ENCODE peak calls at places on chromosomes 16 and 17, in nine cellular contexts. W, V, L, D, Z, I, Q, Y and X are unnamed samples.

GRCh38 chr16:19589771-19590302 is 34.3 kb downstream of the VPS35L start:
- DNase-seq in W (no peak), V (no peak), L (no peak), D (no peak), Z (peak), I (no peak), Q (peak), Y (peak), X (no peak)

GRCh38 chr16:57759541-57760356 is 24.2 kb downstream of the KATNB1 start:
- DNase-seq in W (no peak), V (no peak), L (no peak), D (no peak), Z (no peak), I (no peak), Q (no peak), Y (no peak), X (no peak)

GRCh38 chr16:27441276-27441675 is 39.3 kb downstream of the IL21R start:
- DNase-seq in W (no peak), V (no peak), L (no peak), D (no peak), Z (no peak), I (peak), Q (no peak), Y (no peak), X (no peak)

GRCh38 chr17:60802377-60802776 is 124.7 kb downstream of the BCAS3 start:
- DNase-seq in W (no peak), V (no peak), L (no peak), D (no peak), Z (no peak), I (no peak), Q (no peak), Y (no peak), X (no peak)

GRCh38 chr16:75121949-75122568 is 5.5 kb upstream of the LDHD start:
- DNase-seq in W (no peak), V (no peak), L (no peak), D (no peak), Z (no peak), I (no peak), Q (no peak), Y (no peak), X (no peak)

GRCh38 chr17:21215935-21216334 is 2.0 kb upstream of the TMEM11 start:
- DNase-seq in W (no peak), V (no peak), L (no peak), D (no peak), Z (no peak), I (no peak), Q (no peak), Y (no peak), X (no peak)

GRCh38 chr16:12758031-12758669 is 45.5 kb downstream of the CPPED1 start:
- DNase-seq in W (no peak), V (no peak), L (peak), D (no peak), Z (no peak), I (no peak), Q (no peak), Y (no peak), X (no peak)

GRCh38 chr17:80998388-80999223 is 7.0 kb downstream of the CHMP6 start:
- DNase-seq in W (no peak), V (no peak), L (no peak), D (no peak), Z (no peak), I (no peak), Q (no peak), Y (no peak), X (no peak)

GRCh38 chr16:4537376-4538066 is 1.1 kb downstream of the CDIP1 start:
- DNase-seq in W (no peak), V (no peak), L (no peak), D (peak), Z (no peak), I (peak), Q (no peak), Y (no peak), X (no peak)

GRCh38 chr16:52964290-52964689 is 88.4 kb downstream of the CHD9NB start:
- DNase-seq in W (no peak), V (peak), L (peak), D (no peak), Z (no peak), I (no peak), Q (no peak), Y (no peak), X (no peak)

GRCh38 chr16:13245713-13246377 is 344.4 kb downstream of the SHISA9 start:
- DNase-seq in W (no peak), V (no peak), L (no peak), D (no peak), Z (no peak), I (no peak), Q (no peak), Y (no peak), X (no peak)

GRCh38 chr17:56681561-56682266 is 88.2 kb downstream of the NOG start:
- DNase-seq in W (no peak), V (no peak), L (peak), D (no peak), Z (peak), I (no peak), Q (no peak), Y (peak), X (peak)

GRCh38 chr17:76265624-76266243 is 586 bp downstream of the UBALD2 start:
- DNase-seq in W (peak), V (peak), L (no peak), D (peak), Z (no peak), I (peak), Q (peak), Y (no peak), X (no peak)

GRCh38 chr16:27526169-27526568 is 23.5 kb downstream of the GTF3C1 start:
- DNase-seq in W (no peak), V (no peak), L (no peak), D (peak), Z (no peak), I (no peak), Q (peak), Y (no peak), X (no peak)

GRCh38 chr17:81460856-81461460 is 51.6 kb downstream of the ACTG1 start:
- DNase-seq in W (no peak), V (no peak), L (no peak), D (peak), Z (no peak), I (no peak), Q (no peak), Y (no peak), X (no peak)

GRCh38 chr16:53219795-53220194 is 165.0 kb downstream of the CHD9 start:
- DNase-seq in W (no peak), V (no peak), L (no peak), D (no peak), Z (no peak), I (no peak), Q (peak), Y (no peak), X (no peak)

GRCh38 chr17:27760069-27760885 is 40.1 kb downstream of the NOS2 start:
- DNase-seq in W (peak), V (peak), L (no peak), D (peak), Z (no peak), I (peak), Q (peak), Y (no peak), X (no peak)

GRCh38 chr17:47864791-47865216 is 13.8 kb upstream of the SP6 start:
- DNase-seq in W (no peak), V (no peak), L (no peak), D (no peak), Z (no peak), I (no peak), Q (no peak), Y (no peak), X (no peak)

GRCh38 chr16:74825941-74826340 is 51.3 kb upstream of the FA2H start:
- DNase-seq in W (no peak), V (no peak), L (no peak), D (no peak), Z (no peak), I (no peak), Q (no peak), Y (no peak), X (no peak)

GRCh38 chr17:51270675-51271074 is 10.3 kb downstream of the UTP18 start:
- DNase-seq in W (no peak), V (no peak), L (no peak), D (no peak), Z (no peak), I (no peak), Q (no peak), Y (no peak), X (no peak)

GRCh38 chr16:1049113-1049975 is 23.2 kb upstream of the SSTR5 start:
- DNase-seq in W (no peak), V (no peak), L (no peak), D (no peak), Z (no peak), I (no peak), Q (no peak), Y (no peak), X (no peak)

DNA sequence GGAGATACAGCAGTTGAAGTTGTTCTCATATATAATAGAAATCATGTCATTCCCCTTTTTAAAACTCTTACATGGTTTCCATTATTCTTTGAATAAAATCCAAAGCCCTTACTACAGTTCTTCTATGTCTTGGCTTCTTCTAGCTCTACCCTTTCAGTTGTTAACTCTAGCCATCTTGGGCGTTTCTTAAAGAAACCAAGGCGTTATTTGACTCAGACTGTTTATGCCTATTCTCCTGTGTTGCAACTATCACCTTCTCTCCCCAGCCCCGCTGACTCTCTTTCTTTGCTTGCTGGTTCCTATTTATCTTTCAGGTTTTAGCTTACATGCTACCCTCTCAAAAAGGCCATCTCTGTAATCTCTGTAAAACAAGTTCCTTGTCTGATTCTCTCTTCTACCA is 32.7 kb downstream of the NFATC3 start:
- DNase-seq in W (no peak), V (no peak), L (no peak), D (no peak), Z (no peak), I (no peak), Q (no peak), Y (no peak), X (no peak)
- H3K4me3 ChIP-seq in W (no peak), V (no peak), L (no peak), D (no peak), Z (no peak), I (no peak), Q (no peak), Y (no peak), X (no peak)

GRCh38 chr17:39264119-39264518 is 38.4 kb upstream of the STAC2 start:
- DNase-seq in W (no peak), V (no peak), L (no peak), D (no peak), Z (no peak), I (no peak), Q (no peak), Y (no peak), X (no peak)

GRCh38 chr17:39261286-39261685 is 35.5 kb upstream of the STAC2 start:
- DNase-seq in W (peak), V (no peak), L (no peak), D (no peak), Z (no peak), I (no peak), Q (peak), Y (no peak), X (no peak)
- H3K4me3 ChIP-seq in W (no peak), V (no peak), L (no peak), D (no peak), Z (no peak), I (no peak), Q (no peak), Y (no peak), X (no peak)

DNA sequence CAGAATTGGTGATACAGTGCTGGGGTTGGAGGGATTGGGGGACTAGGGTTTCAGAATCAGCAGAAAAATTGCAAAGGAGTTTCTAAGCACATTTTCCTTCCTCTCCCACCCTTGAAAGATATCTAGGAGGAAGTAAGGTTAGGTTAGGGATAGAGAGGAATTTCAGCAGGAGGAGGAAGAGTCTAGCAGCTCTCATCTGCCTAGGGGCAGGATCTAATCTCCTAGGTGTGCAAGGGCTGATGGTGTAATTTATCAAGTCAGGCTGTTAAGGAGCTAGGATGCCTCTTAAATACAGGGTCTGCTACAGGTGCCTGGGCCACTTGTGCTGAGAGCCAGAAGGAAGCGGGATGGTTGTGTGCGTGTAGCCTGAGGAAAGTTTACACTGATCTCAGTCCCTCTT is 1.8 kb upstream of the HNF1B start:
- DNase-seq in W (no peak), V (no peak), L (no peak), D (no peak), Z (no peak), I (no peak), Q (no peak), Y (no peak), X (no peak)
- H3K4me3 ChIP-seq in W (no peak), V (no peak), L (no peak), D (no peak), Z (no peak), I (no peak), Q (peak), Y (no peak), X (peak)

GRCh38 chr16:87057951-87058560 is 259.1 kb downstream of the C16orf95 start:
- DNase-seq in W (no peak), V (no peak), L (no peak), D (no peak), Z (no peak), I (peak), Q (no peak), Y (no peak), X (no peak)

GRCh38 chr16:87058728-87059250 is 258.4 kb downstream of the C16orf95 start:
- DNase-seq in W (no peak), V (no peak), L (no peak), D (no peak), Z (no peak), I (no peak), Q (no peak), Y (no peak), X (no peak)

GRCh38 chr16:87061521-87061920 is 255.7 kb downstream of the C16orf95 start:
- DNase-seq in W (no peak), V (no peak), L (no peak), D (no peak), Z (no peak), I (no peak), Q (no peak), Y (no peak), X (no peak)

GRCh38 chr16:87062569-87063442 is 254.4 kb downstream of the C16orf95 start:
- DNase-seq in W (peak), V (peak), L (no peak), D (peak), Z (no peak), I (peak), Q (peak), Y (no peak), X (no peak)

DNA sequence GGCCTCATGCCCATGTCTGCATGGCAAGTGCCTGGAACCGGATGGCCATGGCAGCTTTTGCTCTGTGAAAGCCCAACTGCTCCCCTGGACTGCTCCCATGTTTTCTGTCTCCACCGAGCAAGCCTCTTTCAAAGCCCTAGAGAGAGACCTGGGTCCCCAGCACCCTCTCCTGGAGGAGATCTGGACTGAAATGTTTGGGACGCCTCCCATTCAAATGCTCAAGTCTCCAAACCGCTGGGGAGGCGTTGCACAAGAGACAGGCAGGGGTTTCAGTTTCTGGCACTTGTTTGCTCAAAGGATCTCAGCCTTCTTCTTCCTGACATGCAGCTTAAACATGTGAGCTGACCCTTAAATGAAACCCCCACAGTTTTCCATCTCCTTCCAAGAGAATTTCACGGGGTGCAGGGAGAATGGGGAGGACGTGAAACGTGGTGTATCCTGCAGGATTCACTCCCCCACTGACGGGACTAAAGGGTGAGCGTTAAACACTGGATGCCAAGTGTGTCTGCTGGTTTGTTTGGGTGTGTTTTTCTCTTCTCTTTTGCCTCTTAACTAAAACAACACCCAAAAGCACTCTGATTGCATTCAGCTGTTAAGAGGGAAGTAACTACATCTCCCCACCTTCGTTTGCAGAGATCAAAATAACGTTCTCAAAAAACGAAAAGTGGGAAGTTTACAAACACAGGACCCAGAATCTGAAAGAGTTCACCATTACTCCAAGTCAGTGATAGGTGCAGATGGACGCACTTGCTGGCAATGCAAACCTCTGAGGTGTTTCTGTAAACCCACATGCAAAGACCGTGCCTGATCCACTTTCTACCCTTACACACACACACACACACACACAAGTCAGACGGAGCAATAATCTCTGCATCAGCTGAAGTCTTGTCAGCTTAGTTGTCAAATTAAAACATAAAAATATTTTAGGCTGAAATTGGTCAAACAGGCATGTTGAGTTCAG is 256.9 kb downstream of the C16orf95 start:
- DNase-seq in W (no peak), V (no peak), L (no peak), D (no peak), Z (peak), I (peak), Q (peak), Y (no peak), X (no peak)
- H3K4me3 ChIP-seq in W (no peak), V (no peak), L (no peak), D (no peak), Z (peak), I (peak), Q (no peak), Y (no peak), X (no peak)